ENCODE peak calls at places on chromosome 2, in eight cellular contexts. I is CD8-positive, alpha-beta T cell; W is pancreas; X is left lung; D is H7; R is CD4-positive, CD25-positive, alpha-beta regulatory T cell; L is heart left ventricle; V is thyroid gland. M is an unnamed sample.

GRCh38 chr2:604385-604784 is 72.8 kb downstream of the TMEM18 start:
- DNase-seq in V (no peak), L (no peak), I (no peak), W (no peak), X (no peak), R (no peak), D (peak), M (no peak)

GRCh38 chr2:150911766-150912280 is 349.8 kb downstream of the RBM43 start:
- DNase-seq in R (no peak), V (peak), W (no peak), L (no peak), X (peak), I (no peak), D (peak), M (no peak)

GRCh38 chr2:53672881-53673522 is 94.6 kb upstream of the CHAC2 start:
- DNase-seq in W (no peak), V (no peak), D (no peak), L (no peak), I (no peak), X (no peak), R (no peak), M (no peak)

GRCh38 chr2:63047534-63048281 is 2.9 kb upstream of the OTX1 start:
- DNase-seq in V (no peak), X (no peak), R (no peak), W (peak), I (no peak), L (peak), D (peak), M (no peak)

GRCh38 chr2:135074216-135074615 is 22.1 kb downstream of the RAB3GAP1 start:
- DNase-seq in X (no peak), R (no peak), V (no peak), I (no peak), D (no peak), L (no peak), W (no peak), M (no peak)

GRCh38 chr2:147076634-147077033 is 768.2 kb upstream of the ACVR2A start:
- DNase-seq in V (no peak), D (no peak), R (no peak), W (no peak), X (no peak), I (no peak), L (no peak), M (no peak)

GRCh38 chr2:176419591-176420071 is 150.4 kb downstream of the MTX2 start:
- DNase-seq in W (no peak), L (no peak), D (no peak), X (no peak), V (no peak), R (no peak), I (no peak), M (no peak)

GRCh38 chr2:98110741-98111140 is 23.8 kb downstream of the VWA3B start:
- DNase-seq in W (no peak), V (no peak), D (no peak), X (no peak), L (no peak), I (no peak), R (no peak), M (no peak)

GRCh38 chr2:27720004-27720551 is 51.4 kb upstream of the MRPL33 start:
- DNase-seq in L (no peak), W (no peak), I (peak), D (no peak), V (no peak), X (peak), R (no peak), M (no peak)

GRCh38 chr2:177538323-177538722 is 145.8 kb downstream of the AGPS start:
- DNase-seq in V (no peak), X (no peak), L (no peak), W (no peak), D (no peak), I (no peak), R (no peak), M (no peak)

GRCh38 chr2:225328192-225328591 is 71.3 kb upstream of the NYAP2 start:
- DNase-seq in I (no peak), L (no peak), R (no peak), X (no peak), W (no peak), V (no peak), D (no peak), M (no peak)

GRCh38 chr2:225599856-225600255 is 200.3 kb downstream of the NYAP2 start:
- DNase-seq in I (no peak), V (no peak), D (no peak), R (no peak), L (no peak), X (no peak), W (no peak), M (no peak)

GRCh38 chr2:239184179-239184578 is 216.6 kb downstream of the HDAC4 start:
- DNase-seq in L (no peak), D (no peak), R (no peak), V (no peak), W (no peak), X (peak), I (no peak), M (no peak)

GRCh38 chr2:156826342-156826933 is 390.3 kb downstream of the GPD2 start:
- DNase-seq in I (no peak), D (no peak), V (no peak), W (no peak), X (no peak), L (no peak), R (no peak), M (no peak)

GRCh38 chr2:133789743-133790142 is 221.5 kb upstream of the NCKAP5 start:
- DNase-seq in I (no peak), R (no peak), L (no peak), D (no peak), V (no peak), X (no peak), W (no peak), M (no peak)

GRCh38 chr2:170481201-170481600 is 233.9 kb upstream of the SP5 start:
- DNase-seq in L (no peak), D (no peak), V (peak), X (no peak), W (no peak), I (no peak), R (no peak), M (no peak)

GRCh38 chr2:239290618-239291504 is 110.0 kb downstream of the HDAC4 start:
- DNase-seq in L (no peak), V (no peak), W (no peak), D (peak), I (no peak), X (peak), R (no peak), M (no peak)

GRCh38 chr2:190545756-190546385 is 11.3 kb upstream of the NEMP2 start:
- DNase-seq in I (no peak), W (no peak), R (no peak), V (no peak), D (no peak), X (no peak), L (no peak), M (no peak)

GRCh38 chr2:70854416-70854815 is 18.8 kb upstream of the CD207 start:
- DNase-seq in V (no peak), W (no peak), D (no peak), R (no peak), I (no peak), X (no peak), L (no peak), M (no peak)

GRCh38 chr2:227204452-227204851 is 40.0 kb downstream of the COL4A3 start:
- DNase-seq in I (no peak), L (no peak), X (no peak), R (no peak), W (no peak), D (no peak), V (no peak), M (no peak)

GRCh38 chr2:176612736-176613135 is 343.5 kb downstream of the MTX2 start:
- DNase-seq in X (no peak), D (no peak), R (no peak), I (no peak), V (no peak), W (no peak), L (no peak), M (no peak)

GRCh38 chr2:38797276-38797675 is 19.3 kb downstream of the GEMIN6 start:
- DNase-seq in R (no peak), L (no peak), W (no peak), V (no peak), X (no peak), D (no peak), I (no peak), M (no peak)

GRCh38 chr2:31397099-31397498 is 17.4 kb downstream of the XDH start:
- DNase-seq in V (peak), X (no peak), D (no peak), W (peak), R (no peak), I (no peak), L (no peak), M (peak)

GRCh38 chr2:231394201-231395141 is 1.0 kb upstream of the B3GNT7 start:
- DNase-seq in L (no peak), W (peak), I (no peak), D (peak), V (peak), X (no peak), R (no peak), M (no peak)

GRCh38 chr2:54667726-54668650 is 55.5 kb upstream of the EML6 start:
- DNase-seq in X (no peak), D (no peak), W (no peak), V (no peak), I (no peak), R (no peak), L (no peak), M (no peak)

GRCh38 chr2:31528823-31529222 is 51.9 kb downstream of the SRD5A2 start:
- DNase-seq in V (no peak), X (no peak), R (no peak), W (no peak), D (no peak), L (no peak), I (no peak), M (no peak)

GRCh38 chr2:161796192-161796591 is 172.0 kb downstream of the SLC4A10 start:
- DNase-seq in V (peak), D (no peak), L (no peak), I (no peak), X (peak), R (no peak), W (no peak), M (no peak)

GRCh38 chr2:810397-810796 is 133.2 kb upstream of the TMEM18 start:
- DNase-seq in D (no peak), V (no peak), X (no peak), L (no peak), W (no peak), R (no peak), I (no peak), M (no peak)

GRCh38 chr2:42783511-42783910 is 8.9 kb downstream of the HAAO start:
- DNase-seq in D (no peak), L (no peak), R (no peak), V (no peak), I (no peak), W (no peak), X (no peak), M (no peak)

GRCh38 chr2:172446524-172447063 is 19.2 kb downstream of the ITGA6 start:
- DNase-seq in D (no peak), R (no peak), W (no peak), I (no peak), X (no peak), V (no peak), L (no peak), M (no peak)

GRCh38 chr2:38092196-38092902 is 16.4 kb upstream of the CYP1B1 start:
- DNase-seq in X (peak), V (no peak), D (no peak), I (no peak), R (no peak), L (no peak), W (no peak), M (no peak)

GRCh38 chr2:64363848-64364247 is 90.1 kb upstream of the LGALSL start:
- DNase-seq in V (no peak), R (no peak), D (no peak), W (no peak), L (no peak), X (no peak), I (no peak), M (no peak)

GRCh38 chr2:221042926-221043325 is 529.2 kb downstream of the EPHA4 start:
- DNase-seq in L (no peak), D (no peak), I (no peak), X (no peak), R (no peak), W (no peak), V (no peak), M (no peak)

DNA sequence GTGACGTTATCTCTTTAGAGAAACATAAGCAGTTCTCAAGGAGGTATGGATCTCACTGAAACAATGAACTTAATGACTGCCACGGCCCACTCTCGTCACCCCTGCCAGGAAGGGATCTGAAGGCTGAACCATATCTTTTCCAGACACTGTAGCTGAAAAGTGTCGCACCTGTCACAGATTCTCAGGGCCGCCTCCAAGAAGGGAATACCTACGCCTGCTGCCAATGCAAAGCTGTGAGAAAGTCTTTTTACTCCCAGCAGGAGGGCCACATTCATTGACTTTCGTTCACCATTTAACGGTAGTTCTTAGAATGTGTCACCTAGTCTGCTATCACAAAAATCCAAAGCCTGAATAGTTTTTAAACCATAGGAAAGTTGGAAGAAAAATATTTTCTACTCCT is 66.7 kb upstream of the SH3BP4 start:
- DNase-seq in D (no peak), R (no peak), V (no peak), W (peak), I (no peak), X (no peak), L (no peak), M (no peak)
- H3K4me3 ChIP-seq in D (no peak), R (no peak), V (no peak), W (no peak), I (no peak), X (no peak), L (no peak), M (no peak)

GRCh38 chr2:130337735-130338325 is 4.9 kb upstream of the IMP4 start:
- DNase-seq in L (no peak), R (no peak), I (no peak), V (no peak), W (no peak), X (no peak), D (no peak), M (no peak)

GRCh38 chr2:130338793-130339345 is 3.8 kb upstream of the IMP4 start:
- DNase-seq in W (no peak), V (no peak), X (no peak), L (no peak), D (no peak), R (no peak), I (no peak), M (no peak)

GRCh38 chr2:130335226-130335625 is 7.5 kb upstream of the IMP4 start:
- DNase-seq in R (no peak), W (no peak), L (no peak), V (no peak), X (no peak), I (no peak), D (no peak), M (no peak)

GRCh38 chr2:130336150-130336876 is 6.4 kb upstream of the IMP4 start:
- DNase-seq in D (no peak), V (no peak), X (no peak), L (no peak), I (no peak), W (no peak), R (no peak), M (no peak)

GRCh38 chr2:130336877-130337734 is 5.6 kb upstream of the IMP4 start:
- DNase-seq in I (peak), L (no peak), D (peak), R (no peak), X (peak), V (peak), W (peak), M (no peak)
- H3K4me3 ChIP-seq in I (no peak), L (peak), D (peak), R (no peak), X (peak), V (no peak), W (no peak), M (no peak)

GRCh38 chr2:36569267-36569860 is 28.6 kb downstream of the FEZ2 start:
- DNase-seq in W (no peak), D (peak), V (no peak), X (no peak), L (no peak), I (no peak), R (no peak), M (no peak)
- H3K4me3 ChIP-seq in W (no peak), D (no peak), V (no peak), X (no peak), L (no peak), I (no peak), R (no peak), M (no peak)

DNA sequence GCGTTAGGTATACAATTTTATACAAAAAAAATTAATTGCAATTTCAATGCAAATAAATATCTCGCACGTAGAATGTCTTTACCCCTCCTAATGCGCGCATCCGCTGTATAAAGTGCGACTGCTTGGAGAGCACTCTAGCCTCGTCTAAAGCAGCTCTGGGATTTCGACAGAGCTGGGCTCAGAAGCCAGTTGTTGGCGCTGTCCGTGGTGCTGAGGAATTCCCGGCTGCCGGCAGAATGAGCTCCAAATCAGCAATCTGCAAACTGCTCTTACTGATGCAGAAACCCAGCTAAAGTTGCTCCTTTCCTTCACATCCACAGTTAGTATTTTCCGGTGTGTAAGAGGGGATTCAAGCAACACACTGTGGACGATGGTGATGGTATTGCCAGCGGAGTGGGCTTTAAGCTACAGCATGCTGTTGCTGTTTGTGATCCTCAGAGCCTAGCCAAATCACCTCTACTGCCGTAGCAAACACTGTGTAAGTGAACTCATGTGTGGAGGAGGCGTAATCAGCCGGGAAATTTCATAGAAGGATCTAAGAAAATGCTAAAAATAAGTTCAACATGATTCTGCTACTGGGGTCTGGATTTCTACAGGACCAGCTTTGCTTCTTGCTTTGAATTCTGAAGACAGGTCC is at the start of gene VWC2L:
- DNase-seq in D (peak), V (peak), X (peak), W (peak), R (no peak), L (peak), I (peak), M (peak)
- H3K4me3 ChIP-seq in D (no peak), V (no peak), X (no peak), W (no peak), R (no peak), L (no peak), I (no peak), M (no peak)

M was measured in Jurkat, Clone E6-1.